ENCODE peak calls at places on chromosomes 11 and 22, in seven cellular contexts. I is stomach; B is lung; N is psoas muscle; O is CD4-positive, alpha-beta memory T cell; L is ovary; U is cardiac muscle cell. Y is an unnamed sample.

GRCh38 chr22:28759861-28760560 is 12.5 kb upstream of the CCDC117 start:
- DNase-seq in I (no peak), B (no peak), N (no peak), O (no peak), L (no peak), U (no peak), Y (no peak)

GRCh38 chr11:82733444-82734119 is at the start of gene FAM181B:
- DNase-seq in I (peak; percentile 38), B (no peak), N (peak; percentile 51), O (peak; percentile 17), L (peak; percentile 68), U (peak; percentile 85), Y (peak; percentile 76)

GRCh38 chr11:77517753-77518152 is 43.9 kb upstream of the PAK1 start:
- DNase-seq in I (no peak), B (no peak), N (no peak), O (no peak), L (no peak), U (no peak), Y (no peak)

GRCh38 chr11:78370406-78371172 is 47.0 kb downstream of the GAB2 start:
- DNase-seq in I (no peak), B (peak; percentile 38), N (no peak), O (no peak), L (no peak), U (no peak), Y (peak; percentile 58)

GRCh38 chr22:21102659-21103267 is 57.0 kb downstream of the LRRC74B start:
- DNase-seq in I (peak; percentile 68), B (peak; percentile 76), N (peak; percentile 67), O (peak; percentile 54), L (peak; percentile 78), U (peak; percentile 86), Y (peak; percentile 76)

GRCh38 chr11:31780078-31780971 is 30.8 kb downstream of the PAX6 start:
- DNase-seq in I (no peak), B (no peak), N (no peak), O (no peak), L (no peak), U (no peak), Y (no peak)

GRCh38 chr22:50434849-50435700 is 39.8 kb downstream of the SBF1 start:
- DNase-seq in I (no peak), B (no peak), N (no peak), O (no peak), L (no peak), U (no peak), Y (no peak)

GRCh38 chr11:8220261-8221024 is 43.2 kb downstream of the LMO1 start:
- DNase-seq in I (no peak), B (no peak), N (no peak), O (no peak), L (no peak), U (no peak), Y (no peak)

GRCh38 chr22:43789452-43789851 is 22.7 kb downstream of the EFCAB6 start:
- DNase-seq in I (no peak), B (no peak), N (peak; percentile 38), O (no peak), L (peak; percentile 71), U (no peak), Y (no peak)

GRCh38 chr11:21260101-21260500 is 590.7 kb downstream of the NELL1 start:
- DNase-seq in I (no peak), B (no peak), N (no peak), O (no peak), L (no peak), U (no peak), Y (no peak)

GRCh38 chr11:9489366-9489765 is 28.6 kb downstream of the ZNF143 start:
- DNase-seq in I (no peak), B (no peak), N (no peak), O (no peak), L (no peak), U (no peak), Y (no peak)

GRCh38 chr11:75105462-75105925 is 8.8 kb upstream of the OR2AT4 start:
- DNase-seq in I (no peak), B (no peak), N (no peak), O (no peak), L (no peak), U (peak; percentile 5), Y (no peak)

GRCh38 chr22:23696326-23696851 is 5.6 kb downstream of the RGL4 start:
- DNase-seq in I (peak; percentile 51), B (no peak), N (no peak), O (peak; percentile 83), L (peak; percentile 28), U (no peak), Y (no peak)

DNA sequence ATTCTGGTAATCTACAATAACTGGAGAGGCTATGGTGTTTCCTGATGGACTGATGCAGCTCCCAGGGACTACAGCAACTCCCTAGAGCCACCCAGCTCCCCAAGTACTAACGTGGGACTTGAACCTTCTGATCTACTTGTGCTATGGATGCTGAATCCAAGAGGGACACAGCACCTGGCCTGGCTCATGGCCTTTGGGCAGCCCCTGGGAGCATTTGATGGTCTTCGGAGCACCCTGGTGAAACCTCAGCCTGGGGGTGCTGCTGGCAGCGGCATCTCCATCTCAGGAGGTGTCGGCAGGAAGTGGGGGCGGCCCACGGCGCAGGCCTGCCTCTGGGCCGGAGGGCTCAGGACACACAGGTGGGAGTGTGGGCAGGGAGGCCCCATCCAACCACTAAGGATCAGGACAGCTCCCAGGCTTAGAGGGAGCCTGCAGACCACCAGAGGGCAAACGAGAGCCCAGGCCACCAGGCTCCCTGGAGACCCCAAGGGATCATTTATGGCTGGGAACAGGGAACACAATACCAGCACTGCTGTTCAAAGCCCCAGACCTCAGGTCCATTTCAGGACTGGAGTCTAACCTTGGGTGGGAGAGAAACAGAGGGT is 8.7 kb downstream of the EHD1 start:
- DNase-seq in I (no peak), B (no peak), N (no peak), O (no peak), L (no peak), U (peak; percentile 67), Y (no peak)
- H3K4me1 ChIP-seq in I (peaks cover 98% of the 10 kb centered on the region), B (peaks cover 37% of the 10 kb centered on the region), N (peaks cover 83% of the 10 kb centered on the region), O (peaks cover 97% of the 10 kb centered on the region), L (peaks cover 23% of the 10 kb centered on the region), U (peaks cover 61% of the 10 kb centered on the region), Y (no peaks in the 10 kb centered on the region)

DNA sequence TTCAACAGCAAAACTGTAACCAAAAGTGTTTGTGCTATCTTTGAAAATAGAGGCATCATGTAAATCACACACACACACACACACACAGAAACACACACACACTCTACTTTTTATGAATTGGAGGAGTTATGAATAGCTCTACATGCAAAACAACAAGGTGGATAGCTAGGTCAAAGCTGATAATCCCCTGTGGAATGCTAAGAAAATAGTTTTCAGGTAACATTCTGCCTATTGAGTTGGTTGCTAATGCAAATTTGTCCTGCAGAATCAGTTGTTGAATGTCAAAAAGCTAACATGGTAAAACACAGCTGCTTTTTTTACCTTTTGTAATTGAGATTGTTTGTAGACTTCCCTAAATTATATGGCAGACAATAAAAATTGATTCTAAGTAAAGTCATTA is 1658.4 kb upstream of the RAG2 start:
- DNase-seq in I (no peak), B (no peak), N (no peak), O (no peak), L (no peak), U (no peak), Y (no peak)
- H3K27ac ChIP-seq in I (no peak overlapping the region), B (no peak overlapping the region), N (no peak overlapping the region), O (no peak overlapping the region), L (no peak overlapping the region), U (no peak overlapping the region), Y (no peak overlapping the region)

GRCh38 chr22:49230194-49230577 is 597.5 kb downstream of the BRD1 start:
- DNase-seq in I (no peak), B (peak; percentile 22), N (no peak), O (no peak), L (peak; percentile 17), U (peak; percentile 66), Y (no peak)

GRCh38 chr22:49229483-49230193 is 598.0 kb downstream of the BRD1 start:
- DNase-seq in I (no peak), B (no peak), N (no peak), O (no peak), L (no peak), U (no peak), Y (no peak)

GRCh38 chr22:49234459-49234858 is 593.2 kb downstream of the BRD1 start:
- DNase-seq in I (no peak), B (peak; percentile 23), N (no peak), O (no peak), L (peak; percentile 7), U (no peak), Y (no peak)

GRCh38 chr22:49233507-49234100 is 594.1 kb downstream of the BRD1 start:
- DNase-seq in I (no peak), B (peak; percentile 21), N (no peak), O (no peak), L (peak; percentile 9), U (no peak), Y (no peak)

GRCh38 chr22:49232319-49233067 is 595.2 kb downstream of the BRD1 start:
- DNase-seq in I (no peak), B (peak; percentile 17), N (no peak), O (no peak), L (peak; percentile 12), U (no peak), Y (no peak)
- H3K4me1 ChIP-seq in I (no peaks in the 10 kb centered on the region), B (no peaks in the 10 kb centered on the region), N (no peaks in the 10 kb centered on the region), O (no peaks in the 10 kb centered on the region), L (no peaks in the 10 kb centered on the region), U (no peaks in the 10 kb centered on the region), Y (no peaks in the 10 kb centered on the region)

GRCh38 chr11:86158716-86159669 is 85.6 kb upstream of the EED start:
- DNase-seq in I (no peak), B (no peak), N (no peak), O (no peak), L (no peak), U (no peak), Y (no peak)

GRCh38 chr11:86162257-86162656 is 82.3 kb upstream of the EED start:
- DNase-seq in I (no peak), B (no peak), N (peak; percentile 39), O (no peak), L (peak; percentile 55), U (no peak), Y (peak; percentile 80)

GRCh38 chr11:86164106-86164505 is 80.4 kb upstream of the EED start:
- DNase-seq in I (no peak), B (no peak), N (no peak), O (no peak), L (no peak), U (no peak), Y (no peak)

GRCh38 chr11:86160546-86161149 is 83.9 kb upstream of the EED start:
- DNase-seq in I (no peak), B (no peak), N (no peak), O (no peak), L (no peak), U (no peak), Y (no peak)

GRCh38 chr11:86161373-86162255 is 82.9 kb upstream of the EED start:
- DNase-seq in I (no peak), B (no peak), N (no peak), O (no peak), L (no peak), U (no peak), Y (no peak)
- H3K27ac ChIP-seq in I (peak overlapping the region; percentile 30), B (no peak overlapping the region), N (peak overlapping the region; percentile 13), O (no peak overlapping the region), L (no peak overlapping the region), U (no peak overlapping the region), Y (no peak overlapping the region)